ENCODE peak calls at places on chromosomes 7 and 10, in seven cellular contexts. D, K, E, R, Q, Y and J are unnamed samples.

GRCh38 chr10:52918714-52919316 is 146.2 kb upstream of the MBL2 start:
- DNase-seq in D (no peak), K (no peak), E (no peak), R (no peak), Q (no peak), Y (no peak), J (no peak)

GRCh38 chr10:45444976-45445898 is 71.2 kb downstream of the ALOX5 start:
- DNase-seq in D (peak), K (no peak), E (no peak), R (no peak), Q (no peak), Y (no peak), J (no peak)

GRCh38 chr7:29865526-29865925 is 59.2 kb downstream of the WIPF3 start:
- DNase-seq in D (peak), K (no peak), E (no peak), R (no peak), Q (peak), Y (peak), J (no peak)

GRCh38 chr7:21943436-21943835 is 2.3 kb downstream of the CDCA7L start:
- DNase-seq in D (no peak), K (no peak), E (no peak), R (no peak), Q (no peak), Y (no peak), J (no peak)

GRCh38 chr10:43252166-43252784 is 14.6 kb downstream of the RASGEF1A start:
- DNase-seq in D (no peak), K (no peak), E (no peak), R (no peak), Q (no peak), Y (peak), J (no peak)

GRCh38 chr7:111077001-111077400 is 13.9 kb upstream of the LRRN3 start:
- DNase-seq in D (no peak), K (no peak), E (no peak), R (no peak), Q (no peak), Y (no peak), J (no peak)

GRCh38 chr10:117439243-117439912 is 64.1 kb upstream of the PDZD8 start:
- DNase-seq in D (no peak), K (peak), E (no peak), R (no peak), Q (peak), Y (no peak), J (no peak)

GRCh38 chr7:19113855-19114590 is 3.4 kb downstream of the TWIST1 start:
- DNase-seq in D (no peak), K (no peak), E (no peak), R (no peak), Q (no peak), Y (no peak), J (no peak)

GRCh38 chr7:143391462-143392404 is 10.6 kb downstream of the ZYX start:
- DNase-seq in D (peak), K (peak), E (no peak), R (no peak), Q (no peak), Y (peak), J (no peak)

DNA sequence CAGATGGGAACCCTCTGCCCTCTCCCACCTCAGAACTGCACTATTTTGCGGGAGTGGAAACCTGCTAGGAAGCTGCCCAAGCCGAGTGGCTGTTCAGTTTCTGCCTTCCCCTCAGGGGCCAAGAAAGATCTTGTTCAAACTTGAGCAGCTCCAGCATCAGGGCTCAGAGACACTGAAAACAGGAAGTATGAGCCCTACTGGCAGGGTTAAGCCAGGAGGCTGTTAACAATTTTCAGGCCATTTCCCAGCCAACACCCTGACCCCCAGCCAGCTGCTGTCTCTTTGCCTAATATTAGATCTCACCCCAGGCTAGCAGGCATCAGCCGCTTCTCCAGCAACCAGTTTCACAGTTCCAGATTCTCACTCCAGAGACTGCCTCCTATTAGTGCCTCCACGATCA is 9.2 kb downstream of the PLAU start:
- DNase-seq in D (no peak), K (peak), E (no peak), R (no peak), Q (peak), Y (peak), J (no peak)
- TF ChIP-seq POLR2A in D (no peak), K (no peak), E (no peak), R (no peak), Q (no peak), Y (no peak), J (no peak)

DNA sequence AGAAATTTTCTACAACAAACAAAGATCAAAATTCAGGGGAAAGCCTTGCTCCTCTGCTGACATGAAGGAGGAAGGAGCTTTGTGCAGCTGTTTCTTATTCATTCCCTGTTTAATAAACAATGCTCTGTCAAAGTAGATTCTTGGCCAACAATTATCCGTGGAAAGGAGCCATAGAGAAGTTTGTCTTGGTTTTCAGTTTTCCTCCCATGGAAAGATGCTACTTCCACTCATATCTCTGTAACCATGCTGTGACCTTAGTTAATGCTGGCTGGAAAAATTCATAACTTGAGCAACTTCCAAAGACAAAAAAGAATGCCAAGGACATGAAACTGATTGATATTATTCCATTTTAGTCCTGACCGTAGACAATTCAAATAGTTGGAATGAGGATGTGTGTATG is 8.1 kb downstream of the DDC start:
- DNase-seq in D (no peak), K (no peak), E (no peak), R (no peak), Q (no peak), Y (no peak), J (no peak)
- TF ChIP-seq POLR2A in D (no peak), K (no peak), E (no peak), R (no peak), Q (no peak), Y (no peak), J (no peak)

DNA sequence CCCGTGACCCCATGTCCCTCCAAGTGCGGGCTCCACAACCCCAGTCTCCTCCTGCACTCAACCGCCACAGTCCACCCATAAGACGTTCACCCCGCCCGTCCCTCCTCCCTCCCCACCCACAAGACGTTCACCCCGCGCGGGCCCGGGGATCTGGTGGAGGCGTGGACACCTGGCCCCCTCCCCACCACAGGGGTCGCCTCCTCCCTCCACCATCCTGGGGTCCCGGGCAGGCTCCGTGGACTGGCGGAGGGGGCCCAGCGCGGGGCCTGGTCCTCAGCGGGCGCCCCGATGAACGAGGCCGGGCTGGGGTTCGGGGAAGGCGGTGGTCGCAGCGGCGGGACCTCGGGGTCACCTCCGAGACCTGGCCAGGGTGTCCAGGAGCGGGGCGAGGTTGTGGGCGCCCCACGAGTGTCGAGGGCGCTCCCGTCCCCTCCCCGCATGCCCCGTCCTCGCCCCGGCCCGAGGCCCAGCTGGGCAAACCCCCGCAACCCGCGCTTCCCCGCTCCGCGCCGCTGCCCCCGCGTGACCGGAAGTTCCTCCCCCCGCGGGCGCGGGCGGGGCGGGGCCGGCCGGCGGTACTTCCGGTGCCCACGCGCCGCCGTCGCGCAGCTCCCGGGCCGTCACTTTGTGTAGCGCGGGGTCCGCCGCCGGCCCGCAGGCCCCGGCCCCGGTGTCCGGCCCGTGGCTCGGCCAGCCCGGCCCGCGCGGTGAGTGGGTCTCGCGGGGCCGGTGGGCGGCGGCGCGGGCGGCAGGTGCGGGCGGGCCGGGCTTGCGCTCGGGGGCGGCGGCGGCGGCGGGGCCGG is at the start of gene ZNF316:
- DNase-seq in D (peak), K (peak), E (peak), R (peak), Q (peak), Y (peak), J (peak)
- TF ChIP-seq POLR2A in D (no peak), K (no peak), E (peak), R (peak), Q (peak), Y (no peak), J (peak)

DNA sequence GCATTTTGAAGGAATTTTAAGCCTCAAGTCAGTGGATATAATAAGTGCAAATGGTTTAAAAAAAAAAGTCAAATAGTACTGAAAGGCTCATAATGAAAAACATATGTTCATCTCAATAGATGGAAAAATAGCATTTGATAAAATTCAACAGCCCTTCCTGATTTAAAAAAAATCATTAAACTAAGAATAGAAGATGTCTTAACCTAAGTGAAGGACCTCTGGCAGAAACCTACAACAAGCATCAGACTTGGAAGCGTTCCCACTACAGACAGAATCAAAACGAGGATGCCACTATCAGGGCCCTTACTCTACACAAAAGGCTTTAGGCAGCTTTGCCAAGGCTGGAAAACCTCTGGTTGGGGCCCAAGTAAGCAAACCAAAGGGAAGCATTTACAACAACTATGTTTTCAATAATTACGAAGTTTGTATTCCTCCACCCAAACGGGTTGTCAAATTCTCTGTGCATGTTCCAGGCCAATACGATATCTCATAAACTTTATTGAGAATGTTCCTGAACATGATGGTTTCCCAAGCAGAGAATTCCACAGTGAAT is 45.1 kb downstream of the CYTH3 start:
- DNase-seq in D (no peak), K (no peak), E (no peak), R (no peak), Q (no peak), Y (peak), J (no peak)
- TF ChIP-seq POLR2A in D (no peak), K (no peak), E (no peak), R (no peak), Q (no peak), Y (no peak), J (no peak)

DNA sequence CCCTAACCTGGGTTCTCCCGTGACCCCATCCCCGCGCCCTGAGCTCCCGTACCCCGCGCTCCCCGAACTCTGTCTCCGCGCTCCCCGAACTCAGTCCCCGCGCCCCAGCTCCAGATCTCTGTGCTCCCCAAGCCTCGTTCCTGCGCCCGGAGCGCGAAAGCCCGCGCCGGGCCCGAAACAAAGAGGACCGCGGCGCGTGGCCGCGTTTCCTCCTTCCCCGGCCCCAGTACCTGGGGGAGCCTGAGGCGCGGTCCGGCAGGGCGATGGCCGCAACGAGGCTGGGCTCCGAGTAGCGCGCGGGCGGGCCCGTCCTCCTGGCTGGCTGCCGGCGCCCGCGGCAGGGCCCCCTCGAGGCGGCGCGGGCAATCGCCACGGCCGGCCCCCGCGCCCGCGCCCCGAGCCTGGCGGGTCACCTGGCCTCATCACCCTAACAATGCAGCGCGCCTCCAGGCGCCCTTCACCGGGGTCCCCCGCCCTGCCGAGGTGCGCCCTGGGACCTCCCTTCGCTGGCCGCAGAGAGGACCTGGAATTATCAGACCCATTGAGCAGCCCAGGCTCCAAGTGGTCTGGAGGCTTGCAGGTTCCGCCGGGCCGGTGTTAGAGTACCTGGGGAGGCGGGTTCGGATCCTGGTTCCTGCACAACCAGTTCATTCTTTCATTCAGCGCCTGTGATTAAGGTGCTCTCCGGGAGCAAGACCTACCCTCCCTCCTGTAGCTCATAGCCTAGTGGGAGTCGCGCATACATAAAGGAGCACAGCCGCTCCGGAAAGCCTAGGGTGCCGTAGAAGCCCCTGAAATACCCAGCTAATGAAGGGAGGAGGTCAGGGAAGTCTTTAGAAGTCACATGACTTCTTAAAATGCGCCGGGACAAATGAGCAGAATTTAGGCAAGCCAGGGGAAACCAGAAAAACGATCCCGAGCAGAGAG is at the start of gene TNS3:
- DNase-seq in D (peak), K (no peak), E (no peak), R (no peak), Q (peak), Y (peak), J (peak)
- TF ChIP-seq POLR2A in D (no peak), K (no peak), E (no peak), R (peak), Q (no peak), Y (no peak), J (peak)

GRCh38 chr10:16832351-16833080 is 15.3 kb upstream of the RSU1 start:
- DNase-seq in D (peak), K (no peak), E (no peak), R (no peak), Q (no peak), Y (no peak), J (no peak)
- TF ChIP-seq POLR2A in D (no peak), K (no peak), E (no peak), R (no peak), Q (no peak), Y (no peak), J (no peak)